ENCODE peak calls at places on chromosomes 4 and X, in five cellular contexts. Y is PC-3, J is MM.1S, A is neural progenitor cell, X is SK-N-SH. L is an unnamed sample.

GRCh38 chrX:134173541-134174272 is 63.3 kb upstream of the CCDC160 start:
- DNase-seq in Y (no peak), J (no peak), A (peak), X (peak), L (no peak)

GRCh38 chr4:25953740-25954139 is 39.7 kb downstream of the SMIM20 start:
- DNase-seq in Y (peak), J (no peak), A (peak), X (no peak), L (peak)

GRCh38 chrX:117274943-117275342 is 812.2 kb upstream of the CT83 start:
- DNase-seq in Y (no peak), J (no peak), A (no peak), X (no peak), L (no peak)

GRCh38 chrX:48996969-48997368 is 5.1 kb downstream of the GRIPAP1 start:
- DNase-seq in Y (no peak), J (no peak), A (peak), X (no peak), L (no peak)

GRCh38 chr4:47032405-47033106 is 1.2 kb downstream of the GABRB1 start:
- DNase-seq in Y (no peak), J (peak), A (peak), X (peak), L (peak)

GRCh38 chr4:98688416-98689290 is 30.2 kb upstream of the TSPAN5 start:
- DNase-seq in Y (peak), J (peak), A (peak), X (peak), L (peak)

GRCh38 chrX:47285762-47286320 is 53.0 kb downstream of the USP11 start:
- DNase-seq in Y (no peak), J (no peak), A (no peak), X (no peak), L (peak)

GRCh38 chr4:19971829-19972228 is 279.9 kb upstream of the SLIT2 start:
- DNase-seq in Y (peak), J (no peak), A (no peak), X (no peak), L (no peak)

GRCh38 chrX:138020941-138021340 is 455.0 kb downstream of the ZIC3 start:
- DNase-seq in Y (no peak), J (peak), A (no peak), X (no peak), L (no peak)

GRCh38 chr4:75821966-75822365 is 80.3 kb downstream of the PPEF2 start:
- DNase-seq in Y (peak), J (no peak), A (no peak), X (no peak), L (peak)

GRCh38 chr4:152265149-152265621 is 270.7 kb downstream of the FBXW7 start:
- DNase-seq in Y (peak), J (no peak), A (no peak), X (no peak), L (no peak)

GRCh38 chr4:10333942-10334341 is 123.3 kb downstream of the ZNF518B start:
- DNase-seq in Y (no peak), J (no peak), A (no peak), X (no peak), L (no peak)

GRCh38 chrX:69503835-69504625 is at the start of gene NALF2:
- DNase-seq in Y (peak), J (peak), A (peak), X (peak), L (peak)

GRCh38 chrX:101764538-101764937 is 104.9 kb upstream of the ARMCX2 start:
- DNase-seq in Y (no peak), J (no peak), A (no peak), X (no peak), L (peak)

GRCh38 chrX:71870337-71871098 is 40.1 kb upstream of the NHSL2 start:
- DNase-seq in Y (peak), J (peak), A (peak), X (no peak), L (peak)

GRCh38 chr4:16233569-16234177 is 7.4 kb upstream of the TAPT1 start:
- DNase-seq in Y (no peak), J (no peak), A (no peak), X (no peak), L (no peak)

GRCh38 chr4:38753021-38753806 is 29.6 kb downstream of the TLR10 start:
- DNase-seq in Y (no peak), J (no peak), A (peak), X (peak), L (peak)

GRCh38 chr4:148004228-148004813 is 272.4 kb downstream of the ARHGAP10 start:
- DNase-seq in Y (no peak), J (no peak), A (no peak), X (no peak), L (no peak)

GRCh38 chr4:59553739-59554126 is 1646.4 kb upstream of the ADGRL3 start:
- DNase-seq in Y (peak), J (peak), A (no peak), X (no peak), L (peak)
- TF ChIP-seq EZH2phosphoT487 in Y (no peak), J (no peak), A (no peak), X (no peak), L (no peak)

GRCh38 chr4:26996745-26997144 is 136.1 kb downstream of the STIM2 start:
- DNase-seq in Y (no peak), J (no peak), A (no peak), X (no peak), L (no peak)

GRCh38 chr4:26992657-26993361 is 132.2 kb downstream of the STIM2 start:
- DNase-seq in Y (no peak), J (no peak), A (no peak), X (no peak), L (peak)

GRCh38 chr4:26995316-26995715 is 134.7 kb downstream of the STIM2 start:
- DNase-seq in Y (no peak), J (no peak), A (no peak), X (no peak), L (no peak)

GRCh38 chr4:26993541-26993940 is 132.9 kb downstream of the STIM2 start:
- DNase-seq in Y (no peak), J (no peak), A (no peak), X (no peak), L (no peak)

GRCh38 chr4:26993967-26994366 is 133.3 kb downstream of the STIM2 start:
- DNase-seq in Y (no peak), J (no peak), A (no peak), X (no peak), L (no peak)
- H3K9ac ChIP-seq in Y (no peak), J (no peak), A (no peak), X (no peak), L (no peak)

DNA sequence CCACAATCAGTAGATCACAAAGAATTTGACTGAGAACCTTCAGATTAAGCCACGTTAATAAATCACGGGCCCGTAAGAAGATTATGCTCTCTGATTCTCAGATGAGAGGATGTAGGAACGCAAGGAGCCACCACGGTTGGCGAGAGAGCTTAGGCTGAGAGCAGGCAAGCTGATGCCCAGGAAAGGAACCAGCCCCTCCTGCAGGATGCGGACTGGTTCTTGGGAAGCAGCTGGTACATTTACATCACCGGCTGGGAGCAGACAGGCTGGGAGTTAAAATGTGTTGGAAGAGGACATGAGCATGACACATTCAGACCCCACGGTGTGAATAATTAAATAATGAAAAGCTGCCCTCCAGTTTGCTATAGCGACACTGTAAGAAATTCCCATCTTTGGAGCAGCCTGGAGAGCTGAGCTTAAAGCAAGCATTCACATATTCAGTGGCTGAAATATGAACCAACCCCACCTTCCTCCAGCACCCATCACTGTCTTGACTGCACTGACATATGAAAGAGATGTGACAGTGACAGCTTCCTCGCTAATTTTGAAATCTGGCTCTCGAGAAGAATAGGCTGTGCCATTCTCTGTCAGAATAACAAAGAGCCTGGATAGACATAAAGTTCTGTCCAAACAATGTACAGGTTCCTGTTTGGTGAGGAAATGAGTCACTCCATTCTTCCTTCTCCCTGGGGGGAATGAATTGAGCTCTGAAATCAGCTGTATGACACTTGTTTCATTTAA is 33.1 kb downstream of the LNX1 start:
- DNase-seq in Y (peak), J (no peak), A (peak), X (no peak), L (peak)
- H2AFZ ChIP-seq in Y (no peak), J (no peak), A (peak), X (peak), L (peak)

GRCh38 chr4:6350646-6351045 is 81.0 kb downstream of the WFS1 start:
- DNase-seq in Y (no peak), J (no peak), A (no peak), X (no peak), L (no peak)
- TF ChIP-seq EZH2phosphoT487 in Y (no peak), J (no peak), A (no peak), X (no peak), L (no peak)

GRCh38 chr4:188821500-188821899 is 682.3 kb downstream of the TRIML1 start:
- DNase-seq in Y (no peak), J (no peak), A (no peak), X (no peak), L (no peak)

GRCh38 chr4:188822698-188823097 is 683.5 kb downstream of the TRIML1 start:
- DNase-seq in Y (peak), J (no peak), A (peak), X (no peak), L (no peak)

GRCh38 chr4:188826393-188826792 is 687.2 kb downstream of the TRIML1 start:
- DNase-seq in Y (no peak), J (no peak), A (no peak), X (no peak), L (no peak)

GRCh38 chr4:188819243-188819642 is 680.0 kb downstream of the TRIML1 start:
- DNase-seq in Y (no peak), J (no peak), A (no peak), X (no peak), L (peak)

GRCh38 chr4:188824553-188824952 is 685.3 kb downstream of the TRIML1 start:
- DNase-seq in Y (no peak), J (no peak), A (no peak), X (no peak), L (no peak)
- H3K9ac ChIP-seq in Y (no peak), J (no peak), A (no peak), X (no peak), L (no peak)

DNA sequence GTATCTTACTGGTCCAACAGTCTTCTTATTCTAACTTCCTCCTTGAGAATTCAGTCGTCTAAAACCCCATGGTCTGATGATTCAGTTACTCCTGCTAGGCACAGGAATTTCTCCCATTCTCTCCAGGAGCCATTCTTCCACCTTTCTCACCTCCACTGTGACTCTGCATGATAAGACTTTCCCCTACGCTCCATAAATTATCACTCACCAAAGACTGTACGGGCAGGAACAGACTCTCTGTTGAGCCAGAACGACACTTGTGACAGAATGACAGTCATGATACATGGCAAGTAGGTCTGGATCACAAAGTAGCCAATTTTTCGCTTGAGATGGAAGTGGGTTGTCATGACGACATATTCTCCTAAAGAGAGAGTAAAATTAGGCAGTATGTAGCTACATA is 59.0 kb upstream of the MAGEA10 start:
- DNase-seq in Y (no peak), J (no peak), A (no peak), X (no peak), L (no peak)
- H2AFZ ChIP-seq in Y (no peak), J (no peak), A (no peak), X (no peak), L (no peak)

GRCh38 chr4:6889101-6889735 is 20.4 kb upstream of the TBC1D14 start:
- DNase-seq in Y (no peak), J (no peak), A (no peak), X (no peak), L (no peak)

GRCh38 chr4:6886886-6887285 is 22.7 kb upstream of the TBC1D14 start:
- DNase-seq in Y (no peak), J (no peak), A (no peak), X (no peak), L (no peak)

GRCh38 chr4:6888506-6889071 is 21.0 kb upstream of the TBC1D14 start:
- DNase-seq in Y (no peak), J (no peak), A (no peak), X (no peak), L (no peak)

GRCh38 chr4:6885953-6886557 is 23.6 kb upstream of the TBC1D14 start:
- DNase-seq in Y (peak), J (no peak), A (no peak), X (no peak), L (peak)

GRCh38 chr4:6887591-6888371 is 21.8 kb upstream of the TBC1D14 start:
- DNase-seq in Y (no peak), J (no peak), A (no peak), X (no peak), L (no peak)
- TF ChIP-seq EZH2phosphoT487 in Y (no peak), J (no peak), A (no peak), X (no peak), L (no peak)

DNA sequence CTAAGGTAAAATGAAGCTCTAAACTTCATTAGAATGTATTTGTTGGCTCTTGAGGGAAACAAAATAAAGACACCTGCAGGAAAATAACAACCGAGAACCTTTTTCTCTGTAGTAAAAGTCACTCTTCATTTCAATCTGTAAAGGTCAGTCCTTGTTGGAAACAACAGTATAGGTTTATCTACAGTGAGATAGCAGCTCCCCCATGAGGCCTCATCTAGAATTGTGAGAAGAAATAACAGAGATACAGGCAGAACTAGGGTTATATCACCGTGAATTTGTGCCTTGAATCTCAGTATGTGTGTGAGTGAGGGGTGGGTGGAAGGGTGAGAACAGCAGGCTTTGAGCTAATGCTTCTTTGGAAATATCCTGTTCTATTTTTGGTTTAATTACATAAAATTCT is 107.8 kb upstream of the FMR1 start:
- DNase-seq in Y (peak), J (peak), A (peak), X (peak), L (peak)
- H3K9ac ChIP-seq in Y (no peak), J (no peak), A (no peak), X (no peak), L (no peak)

GRCh38 chr4:177005801-177006230 is 213.1 kb upstream of the VEGFC start:
- DNase-seq in Y (peak), J (no peak), A (no peak), X (no peak), L (peak)

GRCh38 chr4:177010421-177010820 is 217.7 kb upstream of the VEGFC start:
- DNase-seq in Y (no peak), J (no peak), A (no peak), X (no peak), L (peak)

GRCh38 chr4:177008071-177008835 is 215.5 kb upstream of the VEGFC start:
- DNase-seq in Y (peak), J (no peak), A (no peak), X (no peak), L (peak)

GRCh38 chr4:177008836-177009501 is 216.2 kb upstream of the VEGFC start:
- DNase-seq in Y (no peak), J (no peak), A (no peak), X (no peak), L (no peak)

DNA sequence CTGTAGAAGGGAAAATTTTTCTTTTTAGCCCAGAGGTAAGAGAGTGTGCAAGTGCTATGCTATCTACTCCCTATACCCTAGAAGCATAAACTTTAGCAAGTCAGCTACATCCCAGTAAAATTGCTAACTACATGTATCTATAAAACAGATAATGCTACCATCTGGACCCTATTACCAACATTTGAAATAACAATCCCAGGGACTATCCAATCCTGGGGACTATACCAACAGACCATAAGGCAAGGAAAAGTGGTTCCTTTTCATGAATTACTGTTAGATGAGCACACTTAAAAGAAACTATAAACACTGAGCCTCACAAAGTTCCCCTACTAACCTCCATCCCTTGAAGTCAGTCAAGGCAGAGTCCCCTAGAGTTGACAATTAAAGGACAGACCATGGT is 213.6 kb upstream of the VEGFC start:
- DNase-seq in Y (peak), J (no peak), A (no peak), X (no peak), L (no peak)
- H2AFZ ChIP-seq in Y (no peak), J (no peak), A (no peak), X (no peak), L (peak)

DNA sequence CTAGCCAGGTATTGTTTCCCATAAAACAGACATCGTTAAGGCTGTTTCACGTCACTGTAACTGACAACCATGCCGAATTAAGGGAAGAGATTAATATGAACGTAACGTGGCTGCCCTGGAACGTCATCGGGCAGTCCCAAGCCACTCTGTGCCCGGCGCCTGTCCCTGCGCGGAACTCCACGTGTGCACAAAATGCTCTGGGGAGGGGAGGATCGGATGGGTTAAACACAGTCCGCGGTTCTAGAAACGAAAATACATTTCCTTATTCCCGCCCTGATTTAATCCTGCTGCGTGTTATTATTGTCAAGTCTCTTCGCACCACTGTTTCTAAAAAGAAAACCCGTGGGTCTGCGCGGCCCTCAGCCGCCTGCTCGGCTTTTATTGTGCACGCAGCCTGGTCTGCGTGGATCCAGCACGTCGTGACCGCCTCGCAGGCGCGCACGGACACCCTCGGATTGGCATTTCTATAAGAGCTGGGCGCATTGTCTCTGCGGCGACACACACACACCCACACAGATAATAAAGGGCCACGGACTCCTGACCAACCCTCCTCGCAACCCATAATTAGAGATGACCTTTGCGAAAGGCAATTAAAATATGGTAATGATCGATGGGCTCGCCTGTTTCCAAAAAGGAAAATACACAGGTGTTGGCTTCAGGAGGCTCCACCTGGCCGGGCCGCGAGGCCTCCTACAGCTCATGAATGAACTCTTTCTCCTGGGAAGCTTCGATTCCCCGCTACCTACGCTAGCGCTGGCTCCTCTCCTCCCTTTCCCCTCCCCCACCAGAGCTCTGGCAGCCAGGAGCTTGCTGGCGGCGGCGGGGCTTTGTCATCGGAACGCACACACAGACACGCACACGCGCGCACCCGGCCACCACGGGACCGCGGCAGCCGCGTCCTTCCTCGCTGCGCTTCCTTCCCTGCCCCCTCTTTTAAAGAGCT is 69.8 kb upstream of the BCOR start:
- DNase-seq in Y (no peak), J (no peak), A (peak), X (no peak), L (peak)
- TF ChIP-seq EZH2phosphoT487 in Y (no peak), J (no peak), A (no peak), X (no peak), L (no peak)

L was measured in GM23248.